ENCODE peak calls at places on chromosome 1, in five cellular contexts. One of them, this sample, is unnamed.

GRCh38 chr1:236292425-236292824 is 10.7 kb upstream of the ERO1B start:
- DNase-seq in HT1080: no peak
- DNase-seq in Calu3: no peak
- DNase-seq in iris pigment epithelial cell: no peak
- DNase-seq in activated CD4-positive, CD25-positive, alpha-beta regulatory T cell treated with anti-CD3 and anti-CD28 coated beads, Interleukin-2, amount 50 U/mL, for 16 hours: no peak
- DNase-seq in this sample: no peak

GRCh38 chr1:241998412-241998921 is 431 bp downstream of the MAP1LC3C start:
- DNase-seq in HT1080: peak
- DNase-seq in Calu3: peak
- DNase-seq in iris pigment epithelial cell: peak
- DNase-seq in activated CD4-positive, CD25-positive, alpha-beta regulatory T cell treated with anti-CD3 and anti-CD28 coated beads, Interleukin-2, amount 50 U/mL, for 16 hours: peak
- DNase-seq in this sample: peak

GRCh38 chr1:215710340-215710971 is 143.4 kb downstream of the KCTD3 start:
- DNase-seq in HT1080: peak
- DNase-seq in Calu3: peak
- DNase-seq in iris pigment epithelial cell: peak
- DNase-seq in activated CD4-positive, CD25-positive, alpha-beta regulatory T cell treated with anti-CD3 and anti-CD28 coated beads, Interleukin-2, amount 50 U/mL, for 16 hours: no peak
- DNase-seq in this sample: peak

GRCh38 chr1:207825719-207826556 is 74.1 kb downstream of the CD46 start:
- DNase-seq in HT1080: no peak
- DNase-seq in Calu3: peak
- DNase-seq in iris pigment epithelial cell: peak
- DNase-seq in activated CD4-positive, CD25-positive, alpha-beta regulatory T cell treated with anti-CD3 and anti-CD28 coated beads, Interleukin-2, amount 50 U/mL, for 16 hours: peak
- DNase-seq in this sample: peak

GRCh38 chr1:157968951-157969350 is 24.5 kb upstream of the KIRREL1 start:
- DNase-seq in HT1080: peak
- DNase-seq in Calu3: no peak
- DNase-seq in iris pigment epithelial cell: peak
- DNase-seq in activated CD4-positive, CD25-positive, alpha-beta regulatory T cell treated with anti-CD3 and anti-CD28 coated beads, Interleukin-2, amount 50 U/mL, for 16 hours: no peak
- DNase-seq in this sample: peak

GRCh38 chr1:94270801-94271203 is 33.4 kb upstream of the ARHGAP29 start:
- DNase-seq in HT1080: peak
- DNase-seq in Calu3: no peak
- DNase-seq in iris pigment epithelial cell: peak
- DNase-seq in activated CD4-positive, CD25-positive, alpha-beta regulatory T cell treated with anti-CD3 and anti-CD28 coated beads, Interleukin-2, amount 50 U/mL, for 16 hours: no peak
- DNase-seq in this sample: peak

GRCh38 chr1:7113822-7114221 is 328.6 kb downstream of the CAMTA1 start:
- DNase-seq in HT1080: no peak
- DNase-seq in Calu3: no peak
- DNase-seq in iris pigment epithelial cell: no peak
- DNase-seq in activated CD4-positive, CD25-positive, alpha-beta regulatory T cell treated with anti-CD3 and anti-CD28 coated beads, Interleukin-2, amount 50 U/mL, for 16 hours: no peak
- DNase-seq in this sample: no peak

GRCh38 chr1:240501115-240501514 is 110.8 kb downstream of the GREM2 start:
- DNase-seq in HT1080: peak
- DNase-seq in Calu3: no peak
- DNase-seq in iris pigment epithelial cell: no peak
- DNase-seq in activated CD4-positive, CD25-positive, alpha-beta regulatory T cell treated with anti-CD3 and anti-CD28 coated beads, Interleukin-2, amount 50 U/mL, for 16 hours: no peak
- DNase-seq in this sample: no peak

GRCh38 chr1:119453021-119453420 is 38.1 kb downstream of the HSD3B2 start:
- DNase-seq in HT1080: peak
- DNase-seq in Calu3: no peak
- DNase-seq in iris pigment epithelial cell: peak
- DNase-seq in activated CD4-positive, CD25-positive, alpha-beta regulatory T cell treated with anti-CD3 and anti-CD28 coated beads, Interleukin-2, amount 50 U/mL, for 16 hours: no peak
- DNase-seq in this sample: no peak

GRCh38 chr1:245334827-245335490 is 180.2 kb downstream of the KIF26B start:
- DNase-seq in HT1080: no peak
- DNase-seq in Calu3: no peak
- DNase-seq in iris pigment epithelial cell: no peak
- DNase-seq in activated CD4-positive, CD25-positive, alpha-beta regulatory T cell treated with anti-CD3 and anti-CD28 coated beads, Interleukin-2, amount 50 U/mL, for 16 hours: no peak
- DNase-seq in this sample: no peak

GRCh38 chr1:236416165-236416564 is 22.1 kb downstream of the EDARADD start:
- DNase-seq in HT1080: no peak
- DNase-seq in Calu3: no peak
- DNase-seq in iris pigment epithelial cell: no peak
- DNase-seq in activated CD4-positive, CD25-positive, alpha-beta regulatory T cell treated with anti-CD3 and anti-CD28 coated beads, Interleukin-2, amount 50 U/mL, for 16 hours: no peak
- DNase-seq in this sample: no peak

GRCh38 chr1:6438047-6438525 is 13.5 kb downstream of the ESPN start:
- DNase-seq in HT1080: peak
- DNase-seq in Calu3: peak
- DNase-seq in iris pigment epithelial cell: peak
- DNase-seq in activated CD4-positive, CD25-positive, alpha-beta regulatory T cell treated with anti-CD3 and anti-CD28 coated beads, Interleukin-2, amount 50 U/mL, for 16 hours: peak
- DNase-seq in this sample: peak

GRCh38 chr1:206856674-206857464 is 8.6 kb upstream of the IL20 start:
- DNase-seq in HT1080: no peak
- DNase-seq in Calu3: no peak
- DNase-seq in iris pigment epithelial cell: no peak
- DNase-seq in activated CD4-positive, CD25-positive, alpha-beta regulatory T cell treated with anti-CD3 and anti-CD28 coated beads, Interleukin-2, amount 50 U/mL, for 16 hours: no peak
- DNase-seq in this sample: no peak

GRCh38 chr1:54965624-54966340 is 14.6 kb upstream of the TMEM61 start:
- DNase-seq in HT1080: peak
- DNase-seq in Calu3: no peak
- DNase-seq in iris pigment epithelial cell: peak
- DNase-seq in activated CD4-positive, CD25-positive, alpha-beta regulatory T cell treated with anti-CD3 and anti-CD28 coated beads, Interleukin-2, amount 50 U/mL, for 16 hours: no peak
- DNase-seq in this sample: peak

GRCh38 chr1:44079566-44079965 is 39.1 kb upstream of the KLF17 start:
- DNase-seq in HT1080: no peak
- DNase-seq in Calu3: no peak
- DNase-seq in iris pigment epithelial cell: no peak
- DNase-seq in activated CD4-positive, CD25-positive, alpha-beta regulatory T cell treated with anti-CD3 and anti-CD28 coated beads, Interleukin-2, amount 50 U/mL, for 16 hours: no peak
- DNase-seq in this sample: no peak

GRCh38 chr1:154417338-154417608 is 12.1 kb downstream of the IL6R start:
- DNase-seq in HT1080: no peak
- DNase-seq in Calu3: no peak
- DNase-seq in iris pigment epithelial cell: no peak
- DNase-seq in activated CD4-positive, CD25-positive, alpha-beta regulatory T cell treated with anti-CD3 and anti-CD28 coated beads, Interleukin-2, amount 50 U/mL, for 16 hours: no peak
- DNase-seq in this sample: no peak